ENCODE peak calls at places on chromosomes 13 and 19, in eight cellular contexts. R is SJCRH30; X is PC-9; W is ovary; V is tibial nerve; C is CD8-positive, alpha-beta memory T cell; F is heart right ventricle; B is mesendoderm. Q is an unnamed sample.

GRCh38 chr19:49851456-49852259 is 699 bp downstream of the PTOV1 start:
- DNase-seq in R (peak; percentile 62), B (peak; percentile 75), W (peak; percentile 71), V (no peak), C (peak; percentile 29), X (no peak), F (peak; percentile 46), Q (no peak)

GRCh38 chr13:50990540-50991506 is 81.2 kb downstream of the RNASEH2B start:
- DNase-seq in C (no peak), F (no peak), X (no peak), R (peak; percentile 56), B (peak; percentile 55), W (peak; percentile 71), V (peak; percentile 49), Q (no peak)

GRCh38 chr13:30429721-30430694 is 7.7 kb downstream of the UBE2L5 start:
- DNase-seq in W (no peak), F (no peak), V (no peak), X (no peak), B (peak; percentile 50), R (peak; percentile 23), C (no peak), Q (no peak)

GRCh38 chr19:1860133-1860775 is 3.1 kb downstream of the KLF16 start:
- DNase-seq in C (peak; percentile 39), X (peak; percentile 36), W (peak; percentile 83), B (peak; percentile 89), V (no peak), R (peak; percentile 65), F (no peak), Q (peak; percentile 58)

GRCh38 chr19:50173144-50173543 is 10.1 kb upstream of the IZUMO2 start:
- DNase-seq in V (no peak), C (no peak), B (peak; percentile 78), X (peak; percentile 71), W (no peak), F (no peak), R (peak; percentile 93), Q (no peak)

GRCh38 chr19:21697698-21698097 is 69.7 kb downstream of the ZNF100 start:
- DNase-seq in C (no peak), F (no peak), X (no peak), W (no peak), R (no peak), V (no peak), B (peak; percentile 3), Q (no peak)

GRCh38 chr19:15108145-15108844 is 1.1 kb downstream of the SYDE1 start:
- DNase-seq in V (no peak), C (no peak), X (no peak), W (no peak), F (no peak), R (peak; percentile 52), B (peak; percentile 65), Q (no peak)

GRCh38 chr19:2239771-2240770 is 3.4 kb downstream of the SF3A2 start:
- DNase-seq in W (no peak), R (no peak), C (peak; percentile 34), V (no peak), X (no peak), F (no peak), B (peak; percentile 44), Q (peak; percentile 76)

GRCh38 chr13:52070929-52071523 is 46.5 kb downstream of the UTP14C start:
- DNase-seq in V (no peak), W (no peak), F (no peak), X (no peak), R (peak; percentile 55), C (no peak), B (peak; percentile 55), Q (peak; percentile 60)

GRCh38 chr19:510606-511100 is 3.4 kb downstream of the TPGS1 start:
- DNase-seq in F (peak; percentile 76), X (peak; percentile 74), V (no peak), C (peak; percentile 87), B (peak; percentile 97), W (peak; percentile 79), R (peak; percentile 95), Q (peak; percentile 91)

GRCh38 chr19:485122-485521 is 11.2 kb upstream of the MADCAM1 start:
- DNase-seq in X (no peak), W (no peak), B (no peak), F (no peak), C (no peak), V (no peak), R (peak; percentile 39), Q (no peak)

DNA sequence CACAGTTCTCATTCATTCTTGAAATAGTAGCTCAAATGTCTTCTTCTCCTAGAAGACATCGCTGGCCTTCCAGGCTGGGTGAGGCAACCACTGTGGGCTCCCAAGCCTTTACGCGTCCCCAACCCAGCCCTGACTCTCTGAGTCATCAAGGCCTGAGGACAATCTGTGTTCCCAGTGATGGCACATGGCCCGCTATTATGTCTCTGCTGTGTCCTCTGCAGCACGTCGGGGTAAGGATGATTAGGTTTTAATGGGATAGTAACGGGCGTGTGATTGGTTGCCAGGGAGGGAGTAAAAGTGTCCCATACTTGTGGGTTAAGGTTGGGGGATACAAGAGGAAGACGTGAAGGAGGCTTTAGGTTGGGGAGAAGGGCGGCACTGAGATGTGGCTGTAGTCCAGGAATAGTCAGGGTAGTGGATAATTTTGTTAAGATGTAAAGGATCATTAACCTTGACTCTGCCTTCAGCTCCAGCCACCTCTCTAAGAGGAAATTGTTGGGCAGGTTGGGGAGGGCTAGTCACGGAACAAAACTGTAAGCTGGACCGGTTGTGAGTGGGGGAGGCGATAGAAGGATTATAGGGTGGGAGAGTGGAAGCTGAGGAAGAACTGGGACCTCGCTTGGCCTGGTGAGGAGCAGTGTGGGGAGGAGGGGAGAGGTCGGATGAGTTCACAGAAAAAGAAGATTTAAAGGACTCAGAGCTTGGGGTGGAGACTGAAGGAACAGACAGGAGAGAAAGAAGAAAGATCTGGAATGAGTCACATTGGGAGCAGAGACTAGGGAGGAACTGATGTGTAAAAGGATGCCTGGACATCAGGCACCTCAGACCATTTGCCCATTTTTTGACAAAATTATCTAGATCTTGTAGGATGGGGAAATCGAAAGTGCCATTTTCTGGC is 27.9 kb upstream of the IGFL1 start:
- DNase-seq in V (no peak), R (no peak), B (no peak), F (no peak), W (no peak), C (no peak), X (peak; percentile 78), Q (no peak)
- H3K4me1 ChIP-seq in V (no peaks in the 10 kb centered on the region), R (no peaks in the 10 kb centered on the region), B (no peaks in the 10 kb centered on the region), F (no peaks in the 10 kb centered on the region), W (no peaks in the 10 kb centered on the region), C (no peaks in the 10 kb centered on the region), X (peaks cover 85% of the 10 kb centered on the region), Q (no peaks in the 10 kb centered on the region)

DNA sequence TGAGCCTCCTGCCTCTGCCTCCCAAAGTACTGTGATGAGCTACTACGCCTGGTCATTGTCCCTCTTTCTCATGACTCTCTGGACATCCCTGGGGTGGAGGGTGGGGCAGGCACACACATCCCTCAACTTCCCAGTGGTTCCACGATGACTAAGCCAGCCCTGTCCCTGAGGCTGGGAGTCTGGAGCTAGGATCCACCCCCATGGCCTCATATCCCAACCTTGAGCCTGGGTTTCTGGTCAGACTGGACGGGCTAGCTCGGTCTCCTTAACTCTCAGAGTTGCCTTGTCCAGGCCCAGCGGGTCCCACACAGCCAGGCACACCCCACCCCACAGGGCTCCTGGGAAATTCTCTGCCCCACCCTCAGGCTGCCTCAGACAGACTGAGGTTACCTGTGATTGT is 19.6 kb downstream of the IER2 start:
- DNase-seq in C (no peak), X (peak; percentile 96), R (no peak), V (no peak), F (no peak), W (no peak), B (no peak), Q (no peak)
- H3K27ac ChIP-seq in C (no peak overlapping the region), X (peak overlapping the region; percentile 99), R (no peak overlapping the region), V (peak overlapping the region; percentile 29), F (peak overlapping the region; percentile 98), W (no peak overlapping the region), B (no peak overlapping the region), Q (peak overlapping the region; percentile 91)

GRCh38 chr13:24503376-24503690 is 9.2 kb downstream of the PARP4 start:
- DNase-seq in V (no peak), C (no peak), F (no peak), R (no peak), B (no peak), W (no peak), X (no peak), Q (no peak)
- H3K4me1 ChIP-seq in V (peaks cover 35% of the 10 kb centered on the region), C (no peaks in the 10 kb centered on the region), F (peaks cover 19% of the 10 kb centered on the region), R (no peaks in the 10 kb centered on the region), B (no peaks in the 10 kb centered on the region), W (peaks cover 3% of the 10 kb centered on the region), X (peaks cover 61% of the 10 kb centered on the region), Q (peaks cover 6% of the 10 kb centered on the region)

GRCh38 chr13:102584423-102584822 is 12.4 kb upstream of the TPP2 start:
- DNase-seq in W (no peak), X (no peak), F (no peak), B (no peak), C (no peak), V (no peak), R (peak; percentile 44), Q (no peak)
- H3K27ac ChIP-seq in W (no peak overlapping the region), X (no peak overlapping the region), F (peak overlapping the region; percentile 74), B (no peak overlapping the region), C (no peak overlapping the region), V (no peak overlapping the region), R (no peak overlapping the region), Q (no peak overlapping the region)

DNA sequence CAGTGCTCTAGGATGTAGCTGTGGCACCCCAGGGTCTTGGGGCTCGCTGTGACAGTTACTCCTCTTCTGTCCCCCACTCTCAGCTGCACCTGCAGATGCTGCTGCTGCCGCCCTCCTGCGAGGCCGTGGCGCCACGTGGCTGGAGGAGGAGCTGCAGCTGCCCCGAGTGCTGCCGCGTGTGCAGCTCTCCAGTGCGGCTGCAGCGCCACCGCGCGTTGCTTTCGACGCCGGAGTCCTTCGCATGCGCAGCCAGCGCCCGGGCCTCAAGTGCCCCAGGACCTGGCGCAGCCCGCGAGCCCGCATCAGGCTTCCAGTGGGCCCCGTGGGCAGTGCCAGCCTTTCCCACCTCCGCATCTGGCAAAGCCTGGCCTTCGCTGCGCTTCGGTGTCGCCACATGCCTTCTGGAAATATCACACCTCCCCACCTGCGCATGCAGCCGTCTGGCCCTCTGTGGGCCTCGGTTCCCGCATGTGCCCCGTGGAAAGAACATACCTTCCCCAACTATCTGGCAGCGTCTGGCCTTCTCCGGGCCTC is 692 bp upstream of the ZNF580 start:
- DNase-seq in C (peak; percentile 55), V (no peak), W (peak; percentile 87), F (peak; percentile 71), X (no peak), B (peak; percentile 59), R (peak; percentile 37), Q (peak; percentile 63)
- H3K4me1 ChIP-seq in C (peaks cover 53% of the 10 kb centered on the region), V (peaks cover 91% of the 10 kb centered on the region), W (peaks cover 21% of the 10 kb centered on the region), F (peaks cover 83% of the 10 kb centered on the region), X (peaks cover 19% of the 10 kb centered on the region), B (peaks cover 8% of the 10 kb centered on the region), R (peaks cover 9% of the 10 kb centered on the region), Q (peaks cover 85% of the 10 kb centered on the region)

DNA sequence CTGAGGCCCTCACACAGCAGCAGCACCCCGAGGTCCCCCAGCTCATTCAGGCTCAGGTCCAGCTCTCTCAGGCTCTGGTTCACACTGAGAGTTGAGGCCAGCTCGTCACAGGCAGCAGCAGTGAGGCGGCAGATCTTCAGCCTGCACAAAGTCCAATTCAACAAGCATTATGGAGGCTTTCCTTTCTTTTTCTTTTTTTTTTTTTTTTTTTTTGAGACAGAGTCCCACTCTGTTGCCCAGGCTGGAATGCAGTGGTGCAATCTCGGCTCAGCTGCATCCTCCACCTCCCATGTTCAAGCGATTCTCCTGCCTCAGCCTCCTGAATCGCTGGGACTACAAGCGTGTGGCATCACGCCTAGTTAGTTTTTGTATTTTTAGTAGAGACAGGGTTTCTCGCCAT is 22.9 kb downstream of the NLRP12 start:
- DNase-seq in W (no peak), B (no peak), V (no peak), X (no peak), R (no peak), C (no peak), F (no peak), Q (no peak)
- H3K27ac ChIP-seq in W (no peak overlapping the region), B (no peak overlapping the region), V (no peak overlapping the region), X (no peak overlapping the region), R (no peak overlapping the region), C (no peak overlapping the region), F (no peak overlapping the region), Q (no peak overlapping the region)